ENCODE peak calls at places on chromosomes 12 and 14, in seven cellular contexts. Y is stomach, Q is right lobe of liver, W is gastrocnemius medialis, X is HCT116, S is spleen, D is suprapubic skin. A is an unnamed sample. For H3K4me1, the result is how much of the 10 kb centered on the place peaks cover.

GRCh38 chr12:11838403-11838802 is 188.9 kb downstream of the ETV6 start:
- DNase-seq in Q (no peak), S (no peak), D (no peak), X (no peak), W (no peak), Y (no peak), A (no peak)

GRCh38 chr12:43208627-43209026 is 343.4 kb downstream of the ADAMTS20 start:
- DNase-seq in X (no peak), S (no peak), D (no peak), Q (no peak), Y (no peak), W (no peak), A (no peak)

GRCh38 chr12:46958093-46958492 is 121.3 kb upstream of the PCED1B start:
- DNase-seq in W (no peak), S (no peak), D (no peak), Q (no peak), Y (no peak), X (no peak), A (no peak)

GRCh38 chr14:90445011-90445410 is 48.2 kb downstream of the CALM1 start:
- DNase-seq in Y (no peak), X (no peak), D (peak), S (peak), Q (no peak), W (no peak), A (no peak)

GRCh38 chr14:24398943-24399801 is at the start of gene NYNRIN:
- DNase-seq in Y (peak), D (no peak), Q (peak), X (no peak), W (no peak), S (peak), A (no peak)

GRCh38 chr12:45415393-45415817 is 199.5 kb downstream of the ANO6 start:
- DNase-seq in Y (no peak), S (no peak), W (peak), D (peak), Q (peak), X (peak), A (no peak)

GRCh38 chr12:93379432-93380308 is 1.9 kb downstream of the NUDT4 start:
- DNase-seq in S (no peak), D (no peak), Q (no peak), X (no peak), Y (no peak), W (no peak), A (no peak)

GRCh38 chr14:33475623-33476022 is 475.3 kb downstream of the EGLN3 start:
- DNase-seq in X (no peak), S (no peak), W (no peak), Y (peak), Q (no peak), D (no peak), A (peak)

GRCh38 chr12:78232756-78233155 is 402.1 kb downstream of the NAV3 start:
- DNase-seq in Y (no peak), S (no peak), W (no peak), Q (no peak), D (no peak), X (no peak), A (no peak)
- H3K4me1 ChIP-seq in Y (under half), S (under half), W (under half), Q (under half), D (under half), X (under half), A (under half)

DNA sequence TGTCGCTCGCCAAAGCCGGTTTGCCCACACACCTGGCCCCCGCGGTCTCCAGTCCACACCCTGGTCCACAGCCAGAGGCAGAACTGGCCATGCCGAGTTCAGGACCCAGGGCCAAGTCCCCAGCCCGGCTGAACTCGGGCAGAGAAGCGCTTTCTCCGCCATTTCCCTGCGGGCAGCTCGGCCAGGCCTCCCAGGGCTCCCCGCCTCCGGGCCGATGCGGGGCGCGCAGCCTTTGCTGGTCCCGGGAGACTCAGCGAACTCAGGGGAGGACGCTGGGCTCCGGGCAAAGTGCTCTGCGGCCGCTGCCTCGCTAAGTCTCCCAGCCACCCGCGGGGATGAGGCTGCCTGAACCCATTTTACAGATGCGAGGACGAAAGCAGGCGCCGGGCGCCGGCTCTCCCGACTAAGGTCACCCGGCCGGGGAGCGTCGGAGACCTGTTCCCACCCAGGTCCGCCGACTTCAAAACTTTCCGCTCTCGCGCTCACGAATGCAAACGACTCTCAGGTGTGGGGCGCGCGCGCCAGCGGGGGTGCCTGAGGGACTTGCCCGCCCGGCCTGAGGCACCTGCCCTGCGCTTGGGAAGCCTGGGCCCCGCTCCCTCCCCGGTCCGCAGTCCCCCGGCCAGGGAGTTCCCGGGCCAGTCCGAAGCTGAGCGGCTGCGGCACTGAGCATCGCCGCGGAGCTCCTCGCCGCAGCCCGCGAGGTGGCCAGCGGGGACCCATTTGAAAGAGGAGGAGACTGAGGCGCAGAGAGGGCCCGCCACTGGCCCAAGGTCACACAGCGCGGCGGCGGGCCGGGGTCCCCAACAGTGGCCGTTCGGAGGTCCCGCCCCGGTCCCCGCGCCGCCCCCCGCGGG is 627 bp downstream of the TESC start:
- DNase-seq in Y (peak), S (peak), X (no peak), Q (peak), W (no peak), D (peak), A (peak)
- TF ChIP-seq POLR2A in Y (no peak), S (no peak), X (no peak), Q (no peak), W (no peak), D (no peak), A (no peak)

DNA sequence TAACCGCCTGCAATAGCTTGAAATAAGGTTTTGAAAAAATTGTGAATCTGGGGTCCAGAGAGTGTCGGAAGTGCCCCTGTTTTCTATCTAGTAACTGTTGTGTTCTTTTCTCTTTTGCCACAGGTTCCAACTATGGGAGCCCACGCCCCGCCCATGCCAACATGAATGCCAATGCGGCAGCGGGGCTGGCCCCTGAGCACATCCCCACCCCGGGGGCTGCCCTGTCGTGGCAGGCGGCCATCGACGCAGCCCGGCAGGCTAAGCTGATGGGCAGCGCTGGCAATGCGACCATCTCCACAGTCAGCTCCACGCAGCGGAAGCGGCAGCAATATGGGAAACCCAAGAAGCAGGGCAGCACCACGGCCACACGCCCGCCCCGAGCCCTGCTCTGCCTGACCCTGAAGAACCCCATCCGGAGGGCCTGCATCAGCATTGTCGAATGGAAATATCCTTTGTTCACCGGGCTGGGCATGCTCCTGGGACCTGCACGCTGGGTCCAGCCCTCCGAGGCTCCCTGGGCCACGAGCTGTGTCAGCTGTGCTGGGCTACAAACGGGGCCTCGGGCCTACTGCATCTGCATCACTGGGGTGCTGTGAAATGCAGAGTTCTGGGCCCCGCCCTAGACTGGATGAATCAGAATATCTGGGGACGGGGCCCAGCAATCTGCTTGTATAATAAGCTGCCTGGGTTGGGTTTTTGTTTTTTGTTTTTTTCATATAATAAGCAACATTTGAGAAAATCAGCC is 62.5 kb downstream of the CACNA1C start:
- DNase-seq in D (no peak), W (no peak), Y (no peak), X (no peak), Q (no peak), S (no peak), A (no peak)
- H3K4me1 ChIP-seq in D (under half), W (under half), Y (half or more), X (under half), Q (under half), S (under half), A (half or more)

DNA sequence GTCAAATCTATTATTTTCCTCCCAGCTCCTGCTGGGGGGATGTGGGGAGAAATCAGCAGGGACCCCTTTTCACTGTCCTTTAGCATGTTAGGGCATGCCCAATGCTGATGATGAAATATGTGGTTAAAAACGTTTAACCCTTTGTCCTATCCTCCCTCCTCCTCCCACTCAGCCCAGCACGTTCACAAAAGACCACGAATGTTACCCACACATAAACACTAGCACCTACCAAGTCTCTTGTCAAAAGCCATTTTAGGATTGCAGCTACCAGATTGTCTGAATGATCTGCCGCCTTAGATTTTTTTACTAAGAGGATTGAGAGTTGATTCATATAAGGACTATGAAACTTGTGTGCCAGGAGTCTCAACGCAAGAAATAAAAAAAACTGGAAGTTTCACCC is 70.4 kb downstream of the TBK1 start:
- DNase-seq in Q (no peak), X (no peak), W (no peak), Y (no peak), S (no peak), D (no peak), A (no peak)
- TF ChIP-seq POLR2A in Q (no peak), X (no peak), W (no peak), Y (no peak), S (no peak), D (no peak), A (no peak)

DNA sequence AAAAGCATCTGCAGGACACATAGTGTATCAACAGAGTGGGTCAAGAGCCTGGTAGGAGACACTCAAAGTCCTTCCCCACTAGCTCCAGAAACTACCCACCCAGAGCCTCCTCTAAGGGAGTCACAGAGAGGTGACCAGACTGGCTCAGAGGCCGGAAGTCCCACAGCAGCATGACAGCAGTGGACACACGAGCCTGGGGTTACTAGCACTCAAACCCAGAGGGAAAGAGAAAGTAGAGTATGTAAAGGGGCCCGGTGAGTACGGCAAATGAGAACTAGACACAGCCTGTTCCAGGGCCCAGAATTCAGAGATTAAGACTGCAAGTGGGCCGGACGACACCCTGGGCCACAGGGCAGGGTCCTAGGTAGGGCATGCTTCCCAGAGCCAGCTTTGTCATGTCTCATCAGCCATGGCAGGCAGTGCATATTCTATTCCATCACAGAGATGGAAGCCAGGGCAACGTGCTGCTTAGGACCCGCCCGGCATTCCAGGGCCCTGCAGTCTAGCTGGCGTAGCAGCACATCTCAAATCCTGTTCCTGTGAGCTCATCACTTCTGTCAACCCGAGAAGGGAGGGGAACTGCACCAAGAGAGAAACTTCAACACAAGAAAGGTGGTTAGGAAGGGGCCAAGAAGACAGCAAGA is 4.2 kb downstream of the IFFO1 start:
- DNase-seq in Q (no peak), W (no peak), D (no peak), S (peak), X (no peak), Y (no peak), A (peak)
- H3K4me1 ChIP-seq in Q (under half), W (half or more), D (half or more), S (half or more), X (under half), Y (half or more), A (half or more)

GRCh38 chr14:52069617-52070431 is 965 bp upstream of the NID2 start:
- DNase-seq in D (peak), X (no peak), Y (no peak), Q (no peak), S (no peak), W (no peak), A (peak)

GRCh38 chr14:52067873-52068740 is 752 bp downstream of the NID2 start:
- DNase-seq in W (no peak), D (peak), X (no peak), Y (no peak), S (peak), Q (peak), A (peak)

GRCh38 chr14:52071675-52072074 is 2.8 kb upstream of the NID2 start:
- DNase-seq in X (no peak), W (no peak), D (no peak), S (no peak), Y (no peak), Q (no peak), A (no peak)

GRCh38 chr14:52072266-52072780 is 3.5 kb upstream of the NID2 start:
- DNase-seq in Q (no peak), Y (no peak), W (no peak), S (no peak), D (no peak), X (no peak), A (no peak)

DNA sequence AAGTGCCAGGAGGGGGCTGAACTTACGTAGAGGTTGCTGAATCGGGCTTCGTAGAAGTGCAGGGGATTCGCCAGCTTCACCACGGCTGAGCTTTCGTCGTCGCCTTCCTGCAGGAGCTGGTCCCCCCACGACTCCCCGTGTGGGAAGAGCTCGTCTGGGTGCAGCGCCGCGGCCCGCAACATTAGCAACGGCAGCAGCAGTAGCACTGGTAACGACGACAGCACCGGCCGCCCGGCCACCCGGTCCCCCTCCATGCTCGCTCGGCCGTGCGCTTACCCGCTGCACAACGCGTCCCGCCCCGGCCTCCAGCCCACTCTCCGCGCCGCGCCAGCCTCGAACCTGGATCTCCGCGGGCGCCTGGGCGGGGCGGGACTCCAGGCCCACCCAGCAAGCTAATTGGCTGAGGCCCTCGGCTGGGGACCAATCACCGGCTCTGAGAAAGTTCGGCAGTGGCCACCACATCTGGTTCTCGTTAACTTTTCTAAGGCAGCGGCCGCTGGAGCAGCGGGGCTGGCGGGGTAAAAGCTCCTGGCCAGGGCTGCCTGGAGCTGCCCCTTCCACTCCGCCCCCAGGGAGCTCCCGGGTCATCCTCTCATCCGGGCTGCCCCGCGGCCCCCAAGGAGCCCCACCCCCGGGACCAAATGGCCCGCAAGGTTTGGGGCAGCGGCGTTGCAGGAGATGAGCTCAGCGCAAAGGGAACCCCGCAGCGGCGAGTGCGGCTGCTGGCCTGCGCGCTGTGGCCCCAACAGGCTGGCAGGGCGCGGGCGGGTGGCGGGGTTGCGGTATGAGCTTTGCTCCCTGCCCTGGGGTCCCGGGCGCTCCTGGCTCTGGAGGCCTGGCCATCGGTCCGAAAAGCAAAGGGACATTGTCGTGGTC is at the start of gene NID2:
- DNase-seq in S (peak), Q (peak), X (no peak), W (peak), D (peak), Y (peak), A (peak)
- TF ChIP-seq POLR2A in S (no peak), Q (no peak), X (no peak), W (peak), D (peak), Y (no peak), A (peak)

DNA sequence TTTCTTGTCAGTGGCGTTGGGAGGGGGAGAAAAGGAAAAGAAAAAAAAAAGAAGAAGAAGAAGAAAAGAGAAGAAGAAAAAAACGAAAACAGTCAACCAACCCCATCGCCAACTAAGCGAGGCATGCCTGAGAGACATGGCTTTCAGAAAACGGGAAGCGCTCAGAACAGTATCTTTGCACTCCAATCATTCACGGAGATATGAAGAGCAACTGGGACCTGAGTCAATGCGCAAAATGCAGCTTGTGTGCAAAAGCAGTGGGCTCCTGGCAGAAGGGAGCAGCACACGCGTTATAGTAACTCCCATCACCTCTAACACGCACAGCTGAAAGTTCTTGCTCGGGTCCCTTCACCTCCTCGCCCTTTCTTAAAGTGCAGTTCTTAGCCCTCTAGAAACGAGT is 1.9 kb downstream of the ASCL1 start:
- DNase-seq in X (no peak), D (no peak), Q (no peak), Y (no peak), S (no peak), W (no peak), A (no peak)
- H3K4me1 ChIP-seq in X (under half), D (under half), Q (under half), Y (under half), S (under half), W (under half), A (under half)

DNA sequence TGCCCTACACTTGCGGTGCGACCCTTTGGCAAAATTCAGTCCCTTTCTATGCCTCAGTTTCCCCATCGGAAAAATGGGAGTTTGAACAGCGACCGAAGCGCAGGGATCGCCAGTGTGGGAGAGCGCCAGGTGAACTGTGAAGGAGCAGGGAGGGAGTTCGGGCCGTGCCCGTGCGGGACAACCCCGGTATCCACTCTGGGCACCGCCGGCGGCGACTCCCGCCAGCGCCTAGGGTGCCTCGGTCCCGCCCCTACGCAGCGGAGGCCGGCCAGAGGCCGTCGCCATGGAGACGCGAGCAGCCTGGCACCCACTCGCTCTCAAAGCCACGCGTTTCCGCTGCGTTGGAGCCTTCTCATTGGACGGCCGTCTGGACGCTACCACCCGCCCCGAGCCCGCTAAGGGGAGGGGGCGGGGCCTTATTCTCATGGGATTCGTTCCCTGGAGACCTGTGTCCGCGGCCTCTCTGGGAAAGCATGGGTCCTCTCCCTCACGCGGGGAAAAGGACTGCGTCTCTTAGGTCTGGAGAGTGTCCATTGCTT is 729 bp upstream of the MLEC start:
- DNase-seq in Y (peak), D (peak), X (peak), Q (peak), S (peak), W (peak), A (peak)
- TF ChIP-seq POLR2A in Y (no peak), D (no peak), X (peak), Q (peak), S (no peak), W (no peak), A (no peak)

DNA sequence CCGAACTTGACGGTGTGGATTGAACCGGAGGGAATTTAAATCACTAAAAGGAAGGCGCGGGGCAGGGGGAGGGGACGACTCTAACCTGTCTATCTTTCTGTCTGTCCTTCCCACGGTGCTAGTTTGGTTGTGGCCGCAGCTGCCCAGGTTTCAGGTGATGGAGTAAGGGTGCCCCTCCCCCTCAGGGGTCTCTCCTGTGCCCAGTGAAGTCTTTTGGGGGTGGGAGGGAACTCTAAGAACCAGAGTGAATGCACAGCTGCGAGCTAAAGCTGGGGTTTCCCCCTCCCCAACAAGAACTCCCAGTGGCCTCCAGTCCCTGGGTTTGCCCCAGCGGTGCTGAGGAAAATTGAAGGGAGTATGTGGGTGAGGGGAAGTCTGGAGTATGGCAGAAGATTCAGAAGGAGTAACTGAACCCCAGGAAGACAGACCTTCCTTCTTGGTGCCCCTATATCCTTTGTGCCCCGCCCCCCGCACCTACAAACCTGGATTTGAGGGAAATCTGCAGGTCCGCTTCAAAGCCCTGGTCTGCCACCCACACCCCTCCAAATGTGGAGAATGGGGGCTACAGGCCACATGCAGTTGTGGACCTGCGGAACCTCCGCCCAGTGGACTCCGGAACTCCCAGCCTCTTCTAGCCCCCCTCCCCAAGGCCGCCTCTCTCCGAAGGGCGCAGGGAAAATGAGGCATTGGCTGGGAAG is 3.6 kb upstream of the HOXC9 start:
- DNase-seq in Y (no peak), X (no peak), D (no peak), S (peak), W (no peak), Q (no peak), A (no peak)
- H3K4me1 ChIP-seq in Y (half or more), X (under half), D (half or more), S (half or more), W (under half), Q (under half), A (under half)

GRCh38 chr12:6723607-6724408 is at the start of gene COPS7A:
- DNase-seq in X (peak), D (peak), Y (peak), W (peak), S (peak), Q (peak), A (peak)
- TF ChIP-seq POLR2A in X (peak), D (peak), Y (no peak), W (peak), S (no peak), Q (peak), A (no peak)

A was measured in heart left ventricle.